ENCODE peak calls at places on chromosomes 16 and 17, in eight cellular contexts. One of them, this sample, is unnamed.

GRCh38 chr17:67779098-67779672 is 46.1 kb upstream of the BPTF start:
- DNase-seq in tibial nerve: peak; percentile 61
- DNase-seq in transverse colon: peak; percentile 27
- DNase-seq in CD4-positive, alpha-beta memory T cell: peak; percentile 7
- DNase-seq in adipocyte: peak; percentile 38
- DNase-seq in ovary: no peak
- DNase-seq in Peyer's patch: peak; percentile 58
- DNase-seq in adrenal gland: peak; percentile 79
- DNase-seq in this sample: no peak

GRCh38 chr17:17523001-17523713 is 27.0 kb upstream of the RASD1 start:
- DNase-seq in tibial nerve: no peak
- DNase-seq in transverse colon: no peak
- DNase-seq in CD4-positive, alpha-beta memory T cell: no peak
- DNase-seq in adipocyte: no peak
- DNase-seq in ovary: no peak
- DNase-seq in Peyer's patch: no peak
- DNase-seq in adrenal gland: no peak
- DNase-seq in this sample: no peak

GRCh38 chr17:41338961-41339485 is 11.6 kb downstream of the KRT33A start:
- DNase-seq in tibial nerve: no peak
- DNase-seq in transverse colon: no peak
- DNase-seq in CD4-positive, alpha-beta memory T cell: peak; percentile 94
- DNase-seq in adipocyte: peak; percentile 46
- DNase-seq in ovary: no peak
- DNase-seq in Peyer's patch: no peak
- DNase-seq in adrenal gland: no peak
- DNase-seq in this sample: no peak

GRCh38 chr17:35244345-35245195 is 1.7 kb downstream of the SLFN5 start:
- DNase-seq in tibial nerve: peak; percentile 85
- DNase-seq in transverse colon: peak; percentile 68
- DNase-seq in CD4-positive, alpha-beta memory T cell: peak; percentile 87
- DNase-seq in adipocyte: peak; percentile 91
- DNase-seq in ovary: peak; percentile 51
- DNase-seq in Peyer's patch: peak; percentile 58
- DNase-seq in adrenal gland: peak; percentile 34
- DNase-seq in this sample: no peak

GRCh38 chr16:2157480-2158261 is 2.1 kb downstream of the TRAF7 start:
- DNase-seq in tibial nerve: no peak
- DNase-seq in transverse colon: peak; percentile 44
- DNase-seq in CD4-positive, alpha-beta memory T cell: no peak
- DNase-seq in adipocyte: no peak
- DNase-seq in ovary: no peak
- DNase-seq in Peyer's patch: peak; percentile 75
- DNase-seq in adrenal gland: no peak
- DNase-seq in this sample: no peak

GRCh38 chr17:694239-694638 is 20.4 kb downstream of the VPS53 start:
- DNase-seq in tibial nerve: no peak
- DNase-seq in transverse colon: no peak
- DNase-seq in CD4-positive, alpha-beta memory T cell: no peak
- DNase-seq in adipocyte: peak; percentile 92
- DNase-seq in ovary: no peak
- DNase-seq in Peyer's patch: no peak
- DNase-seq in adrenal gland: no peak
- DNase-seq in this sample: peak; percentile 96

GRCh38 chr17:61209099-61209439 is 190.6 kb upstream of the TBX2 start:
- DNase-seq in tibial nerve: no peak
- DNase-seq in transverse colon: no peak
- DNase-seq in CD4-positive, alpha-beta memory T cell: no peak
- DNase-seq in adipocyte: no peak
- DNase-seq in ovary: no peak
- DNase-seq in Peyer's patch: no peak
- DNase-seq in adrenal gland: no peak
- DNase-seq in this sample: no peak

GRCh38 chr16:86219655-86220445 is 290.5 kb upstream of the FOXF1 start:
- DNase-seq in tibial nerve: no peak
- DNase-seq in transverse colon: no peak
- DNase-seq in CD4-positive, alpha-beta memory T cell: no peak
- DNase-seq in adipocyte: peak; percentile 2
- DNase-seq in ovary: no peak
- DNase-seq in Peyer's patch: peak; percentile 46
- DNase-seq in adrenal gland: no peak
- DNase-seq in this sample: no peak

GRCh38 chr16:88352261-88353200 is 30.2 kb upstream of the ZNF469 start:
- DNase-seq in tibial nerve: no peak
- DNase-seq in transverse colon: no peak
- DNase-seq in CD4-positive, alpha-beta memory T cell: no peak
- DNase-seq in adipocyte: no peak
- DNase-seq in ovary: peak; percentile 20
- DNase-seq in Peyer's patch: no peak
- DNase-seq in adrenal gland: no peak
- DNase-seq in this sample: no peak

GRCh38 chr16:1193143-1193824 is 31.8 kb downstream of the TPSG1 start:
- DNase-seq in tibial nerve: no peak
- DNase-seq in transverse colon: peak; percentile 24
- DNase-seq in CD4-positive, alpha-beta memory T cell: no peak
- DNase-seq in adipocyte: no peak
- DNase-seq in ovary: no peak
- DNase-seq in Peyer's patch: no peak
- DNase-seq in adrenal gland: no peak
- DNase-seq in this sample: no peak

GRCh38 chr16:57788252-57788841 is 13.9 kb downstream of the KIFC3 start:
- DNase-seq in tibial nerve: no peak
- DNase-seq in transverse colon: no peak
- DNase-seq in CD4-positive, alpha-beta memory T cell: no peak
- DNase-seq in adipocyte: no peak
- DNase-seq in ovary: no peak
- DNase-seq in Peyer's patch: peak; percentile 42
- DNase-seq in adrenal gland: no peak
- DNase-seq in this sample: no peak

GRCh38 chr17:50221500-50222480 is 20.4 kb upstream of the COL1A1 start:
- DNase-seq in tibial nerve: peak; percentile 58
- DNase-seq in transverse colon: no peak
- DNase-seq in CD4-positive, alpha-beta memory T cell: no peak
- DNase-seq in adipocyte: peak; percentile 83
- DNase-seq in ovary: peak; percentile 66
- DNase-seq in Peyer's patch: no peak
- DNase-seq in adrenal gland: no peak
- DNase-seq in this sample: no peak

GRCh38 chr17:10183931-10184930 is 14.2 kb downstream of the GAS7 start:
- DNase-seq in tibial nerve: no peak
- DNase-seq in transverse colon: no peak
- DNase-seq in CD4-positive, alpha-beta memory T cell: no peak
- DNase-seq in adipocyte: no peak
- DNase-seq in ovary: no peak
- DNase-seq in Peyer's patch: no peak
- DNase-seq in adrenal gland: no peak
- DNase-seq in this sample: no peak

GRCh38 chr16:46638947-46639925 is 18.1 kb upstream of the SHCBP1 start:
- DNase-seq in tibial nerve: no peak
- DNase-seq in transverse colon: no peak
- DNase-seq in CD4-positive, alpha-beta memory T cell: no peak
- DNase-seq in adipocyte: peak; percentile 55
- DNase-seq in ovary: no peak
- DNase-seq in Peyer's patch: no peak
- DNase-seq in adrenal gland: no peak
- DNase-seq in this sample: no peak

GRCh38 chr16:58012481-58012880 is 11.3 kb downstream of the USB1 start:
- DNase-seq in tibial nerve: no peak
- DNase-seq in transverse colon: no peak
- DNase-seq in CD4-positive, alpha-beta memory T cell: no peak
- DNase-seq in adipocyte: no peak
- DNase-seq in ovary: no peak
- DNase-seq in Peyer's patch: peak; percentile 21
- DNase-seq in adrenal gland: no peak
- DNase-seq in this sample: no peak

GRCh38 chr17:1487939-1488825 is 4.3 kb downstream of the MYO1C start:
- DNase-seq in tibial nerve: peak; percentile 86
- DNase-seq in transverse colon: peak; percentile 90
- DNase-seq in CD4-positive, alpha-beta memory T cell: peak; percentile 70
- DNase-seq in adipocyte: peak; percentile 98
- DNase-seq in ovary: peak; percentile 92
- DNase-seq in Peyer's patch: peak; percentile 91
- DNase-seq in adrenal gland: peak; percentile 86
- DNase-seq in this sample: no peak

GRCh38 chr16:55656695-55657092 is 906 bp downstream of the SLC6A2 start:
- DNase-seq in tibial nerve: no peak
- DNase-seq in transverse colon: no peak
- DNase-seq in CD4-positive, alpha-beta memory T cell: no peak
- DNase-seq in adipocyte: no peak
- DNase-seq in ovary: no peak
- DNase-seq in Peyer's patch: no peak
- DNase-seq in adrenal gland: no peak
- DNase-seq in this sample: no peak

GRCh38 chr17:7383742-7384488 is 3.0 kb downstream of the TNK1 start:
- DNase-seq in tibial nerve: no peak
- DNase-seq in transverse colon: peak; percentile 54
- DNase-seq in CD4-positive, alpha-beta memory T cell: peak; percentile 85
- DNase-seq in adipocyte: peak; percentile 66
- DNase-seq in ovary: peak; percentile 56
- DNase-seq in Peyer's patch: peak; percentile 60
- DNase-seq in adrenal gland: peak; percentile 34
- DNase-seq in this sample: no peak

GRCh38 chr17:5241861-5242671 is 7.4 kb upstream of the SCIMP start:
- DNase-seq in tibial nerve: no peak
- DNase-seq in transverse colon: peak; percentile 27
- DNase-seq in CD4-positive, alpha-beta memory T cell: peak; percentile 53
- DNase-seq in adipocyte: no peak
- DNase-seq in ovary: no peak
- DNase-seq in Peyer's patch: peak; percentile 57
- DNase-seq in adrenal gland: no peak
- DNase-seq in this sample: no peak

GRCh38 chr16:75022567-75022966 is 23.7 kb downstream of the ZNRF1 start:
- DNase-seq in tibial nerve: no peak
- DNase-seq in transverse colon: no peak
- DNase-seq in CD4-positive, alpha-beta memory T cell: no peak
- DNase-seq in adipocyte: no peak
- DNase-seq in ovary: no peak
- DNase-seq in Peyer's patch: no peak
- DNase-seq in adrenal gland: no peak
- DNase-seq in this sample: no peak

GRCh38 chr17:77472837-77473214 is 332.1 kb downstream of the SEC14L1 start:
- DNase-seq in tibial nerve: no peak
- DNase-seq in transverse colon: no peak
- DNase-seq in CD4-positive, alpha-beta memory T cell: no peak
- DNase-seq in adipocyte: peak; percentile 21
- DNase-seq in ovary: no peak
- DNase-seq in Peyer's patch: no peak
- DNase-seq in adrenal gland: no peak
- DNase-seq in this sample: no peak

GRCh38 chr17:56441331-56441730 is 152.2 kb upstream of the NOG start:
- DNase-seq in tibial nerve: no peak
- DNase-seq in transverse colon: no peak
- DNase-seq in CD4-positive, alpha-beta memory T cell: no peak
- DNase-seq in adipocyte: peak; percentile 75
- DNase-seq in ovary: no peak
- DNase-seq in Peyer's patch: no peak
- DNase-seq in adrenal gland: no peak
- DNase-seq in this sample: peak; percentile 7

GRCh38 chr17:80476877-80477646 is 655 bp upstream of the NPTX1 start:
- DNase-seq in tibial nerve: no peak
- DNase-seq in transverse colon: no peak
- DNase-seq in CD4-positive, alpha-beta memory T cell: no peak
- DNase-seq in adipocyte: peak; percentile 36
- DNase-seq in ovary: no peak
- DNase-seq in Peyer's patch: no peak
- DNase-seq in adrenal gland: no peak
- DNase-seq in this sample: no peak

GRCh38 chr17:41648411-41649195 is 24.2 kb upstream of the KRT17 start:
- DNase-seq in tibial nerve: peak; percentile 78
- DNase-seq in transverse colon: peak; percentile 93
- DNase-seq in CD4-positive, alpha-beta memory T cell: peak; percentile 81
- DNase-seq in adipocyte: peak; percentile 94
- DNase-seq in ovary: peak; percentile 89
- DNase-seq in Peyer's patch: peak; percentile 95
- DNase-seq in adrenal gland: peak; percentile 85
- DNase-seq in this sample: no peak

GRCh38 chr17:27915715-27916114 is 22.6 kb upstream of the LYRM9 start:
- DNase-seq in tibial nerve: no peak
- DNase-seq in transverse colon: no peak
- DNase-seq in CD4-positive, alpha-beta memory T cell: no peak
- DNase-seq in adipocyte: no peak
- DNase-seq in ovary: no peak
- DNase-seq in Peyer's patch: no peak
- DNase-seq in adrenal gland: no peak
- DNase-seq in this sample: no peak

GRCh38 chr16:588889-589657 is 793 bp upstream of the RAB40C start:
- DNase-seq in tibial nerve: peak; percentile 99
- DNase-seq in transverse colon: peak; percentile 98
- DNase-seq in CD4-positive, alpha-beta memory T cell: peak; percentile 99
- DNase-seq in adipocyte: peak; percentile 97
- DNase-seq in ovary: peak; percentile 98
- DNase-seq in Peyer's patch: peak; percentile 99
- DNase-seq in adrenal gland: peak; percentile 99
- DNase-seq in this sample: no peak

GRCh38 chr17:82913304-82914043 is 73.7 kb upstream of the ZNF750 start:
- DNase-seq in tibial nerve: no peak
- DNase-seq in transverse colon: no peak
- DNase-seq in CD4-positive, alpha-beta memory T cell: no peak
- DNase-seq in adipocyte: no peak
- DNase-seq in ovary: no peak
- DNase-seq in Peyer's patch: no peak
- DNase-seq in adrenal gland: no peak
- DNase-seq in this sample: no peak

GRCh38 chr16:67199011-67199807 is at the start of gene ELMO3:
- DNase-seq in tibial nerve: no peak
- DNase-seq in transverse colon: peak; percentile 88
- DNase-seq in CD4-positive, alpha-beta memory T cell: no peak
- DNase-seq in adipocyte: no peak
- DNase-seq in ovary: peak; percentile 44
- DNase-seq in Peyer's patch: peak; percentile 91
- DNase-seq in adrenal gland: no peak
- DNase-seq in this sample: no peak
- H3K4me3 ChIP-seq in tibial nerve: no peak within 1 kb of the TSS
- H3K4me3 ChIP-seq in transverse colon: peak within 1 kb of the TSS; percentile 47
- H3K4me3 ChIP-seq in CD4-positive, alpha-beta memory T cell: no peak within 1 kb of the TSS
- H3K4me3 ChIP-seq in adipocyte: no peak within 1 kb of the TSS
- H3K4me3 ChIP-seq in ovary: peak within 1 kb of the TSS; percentile 4
- H3K4me3 ChIP-seq in Peyer's patch: peak within 1 kb of the TSS; percentile 68
- H3K4me3 ChIP-seq in adrenal gland: peak within 1 kb of the TSS; percentile 32
- H3K4me3 ChIP-seq in this sample: no peak within 1 kb of the TSS

GRCh38 chr16:59913666-59914065 is 1179.5 kb upstream of the GOT2 start:
- DNase-seq in tibial nerve: no peak
- DNase-seq in transverse colon: no peak
- DNase-seq in CD4-positive, alpha-beta memory T cell: no peak
- DNase-seq in adipocyte: no peak
- DNase-seq in ovary: no peak
- DNase-seq in Peyer's patch: no peak
- DNase-seq in adrenal gland: no peak
- DNase-seq in this sample: no peak
- H3K27me3 ChIP-seq in tibial nerve: no peaks in the 10 kb centered on the region
- H3K27me3 ChIP-seq in transverse colon: no peaks in the 10 kb centered on the region
- H3K27me3 ChIP-seq in CD4-positive, alpha-beta memory T cell: no peaks in the 10 kb centered on the region
- H3K27me3 ChIP-seq in adipocyte: no peaks in the 10 kb centered on the region
- H3K27me3 ChIP-seq in ovary: no peaks in the 10 kb centered on the region
- H3K27me3 ChIP-seq in Peyer's patch: no peaks in the 10 kb centered on the region
- H3K27me3 ChIP-seq in adrenal gland: no peaks in the 10 kb centered on the region
- H3K27me3 ChIP-seq in this sample: no peaks in the 10 kb centered on the region

GRCh38 chr16:4317471-4318170 is 1.8 kb downstream of the GLIS2 start:
- DNase-seq in tibial nerve: no peak
- DNase-seq in transverse colon: no peak
- DNase-seq in CD4-positive, alpha-beta memory T cell: no peak
- DNase-seq in adipocyte: peak; percentile 63
- DNase-seq in ovary: peak; percentile 78
- DNase-seq in Peyer's patch: no peak
- DNase-seq in adrenal gland: no peak
- DNase-seq in this sample: no peak
- H3K4me3 ChIP-seq in tibial nerve: peak overlapping the region; percentile 48
- H3K4me3 ChIP-seq in transverse colon: peak overlapping the region; percentile 45
- H3K4me3 ChIP-seq in CD4-positive, alpha-beta memory T cell: no peak overlapping the region
- H3K4me3 ChIP-seq in adipocyte: peak overlapping the region; percentile 85
- H3K4me3 ChIP-seq in ovary: peak overlapping the region; percentile 58
- H3K4me3 ChIP-seq in Peyer's patch: peak overlapping the region; percentile 77
- H3K4me3 ChIP-seq in adrenal gland: peak overlapping the region; percentile 78
- H3K4me3 ChIP-seq in this sample: peak overlapping the region; percentile 87

GRCh38 chr17:59520276-59520675 is 45.1 kb upstream of the DHX40 start:
- DNase-seq in tibial nerve: no peak
- DNase-seq in transverse colon: no peak
- DNase-seq in CD4-positive, alpha-beta memory T cell: no peak
- DNase-seq in adipocyte: no peak
- DNase-seq in ovary: no peak
- DNase-seq in Peyer's patch: no peak
- DNase-seq in adrenal gland: no peak
- DNase-seq in this sample: no peak
- H3K27me3 ChIP-seq in tibial nerve: no peaks in the 10 kb centered on the region
- H3K27me3 ChIP-seq in transverse colon: no peaks in the 10 kb centered on the region
- H3K27me3 ChIP-seq in CD4-positive, alpha-beta memory T cell: no peaks in the 10 kb centered on the region
- H3K27me3 ChIP-seq in adipocyte: no peaks in the 10 kb centered on the region
- H3K27me3 ChIP-seq in ovary: no peaks in the 10 kb centered on the region
- H3K27me3 ChIP-seq in Peyer's patch: no peaks in the 10 kb centered on the region
- H3K27me3 ChIP-seq in adrenal gland: no peaks in the 10 kb centered on the region
- H3K27me3 ChIP-seq in this sample: no peaks in the 10 kb centered on the region

This sample was measured in kidney epithelial cell.